ENCODE peak calls at places on chromosomes 16 and 17, in five cellular contexts. T is PC-3, K is HCT116, V is GM23248, E is SK-N-SH. O is an unnamed sample.

GRCh38 chr16:27149986-27150385 is 53.3 kb upstream of the KDM8 start:
- DNase-seq in T (no peak), K (no peak), V (no peak), E (no peak), O (no peak)

GRCh38 chr17:75684924-75685323 is 17.8 kb downstream of the SAP30BP start:
- DNase-seq in T (peak), K (no peak), V (peak), E (no peak), O (peak)

GRCh38 chr17:28335959-28336871 is 654 bp downstream of the TNFAIP1 start:
- DNase-seq in T (peak), K (peak), V (peak), E (peak), O (peak)

GRCh38 chr17:75516619-75517276 is 420 bp downstream of the TSEN54 start:
- DNase-seq in T (peak), K (no peak), V (peak), E (no peak), O (peak)

GRCh38 chr16:3065069-3065741 is at the start of gene IL32:
- DNase-seq in T (peak), K (no peak), V (peak), E (no peak), O (peak)

GRCh38 chr16:67951485-67951884 is 7.6 kb upstream of the LCAT start:
- DNase-seq in T (no peak), K (no peak), V (no peak), E (no peak), O (no peak)

GRCh38 chr17:66965801-66966528 is 1.5 kb downstream of the CACNG4 start:
- DNase-seq in T (peak), K (no peak), V (no peak), E (no peak), O (peak)

GRCh38 chr17:64331366-64331765 is 59.3 kb downstream of the PECAM1 start:
- DNase-seq in T (no peak), K (no peak), V (no peak), E (no peak), O (no peak)

GRCh38 chr16:49529646-49530045 is 156.0 kb downstream of the C16orf78 start:
- DNase-seq in T (no peak), K (no peak), V (no peak), E (no peak), O (no peak)

GRCh38 chr17:48215583-48216139 is 108.1 kb downstream of the SNX11 start:
- DNase-seq in T (peak), K (peak), V (peak), E (peak), O (peak)

GRCh38 chr16:49158029-49158642 is 123.5 kb downstream of the CBLN1 start:
- DNase-seq in T (peak), K (peak), V (peak), E (no peak), O (peak)

GRCh38 chr16:69563605-69564580 is 1.9 kb upstream of the NFAT5 start:
- DNase-seq in T (peak), K (no peak), V (peak), E (no peak), O (peak)

GRCh38 chr16:69093974-69094373 is 11.5 kb upstream of the HAS3 start:
- DNase-seq in T (no peak), K (no peak), V (no peak), E (no peak), O (no peak)

GRCh38 chr17:2780931-2781454 is 15.2 kb upstream of the RAP1GAP2 start:
- DNase-seq in T (no peak), K (no peak), V (no peak), E (no peak), O (no peak)

GRCh38 chr17:35973333-35974260 is 7.7 kb downstream of the CCL16 start:
- DNase-seq in T (peak), K (no peak), V (peak), E (no peak), O (peak)

GRCh38 chr16:19307587-19308241 is 22.2 kb downstream of the CLEC19A start:
- DNase-seq in T (no peak), K (no peak), V (no peak), E (no peak), O (no peak)

GRCh38 chr16:50616883-50617629 is 64.1 kb downstream of the SNX20 start:
- DNase-seq in T (no peak), K (no peak), V (no peak), E (no peak), O (no peak)

GRCh38 chr16:72332926-72333325 is 161.0 kb upstream of the PMFBP1 start:
- DNase-seq in T (no peak), K (no peak), V (no peak), E (no peak), O (no peak)

GRCh38 chr16:69567031-69567680 is 1.4 kb downstream of the NFAT5 start:
- DNase-seq in T (peak), K (no peak), V (peak), E (peak), O (peak)

GRCh38 chr17:80103061-80103481 is 1.7 kb downstream of the GAA start:
- DNase-seq in T (no peak), K (no peak), V (no peak), E (no peak), O (no peak)

GRCh38 chr17:80529104-80529903 is 15.3 kb upstream of the RPTOR start:
- DNase-seq in T (no peak), K (no peak), V (no peak), E (peak), O (no peak)

GRCh38 chr17:2101448-2102257 is 46.8 kb downstream of the HIC1 start:
- DNase-seq in T (peak), K (peak), V (no peak), E (no peak), O (no peak)

GRCh38 chr16:68685685-68686478 is 40.8 kb downstream of the CDH3 start:
- DNase-seq in T (peak), K (no peak), V (no peak), E (no peak), O (no peak)

GRCh38 chr16:77885596-77886295 is 97.4 kb downstream of the VAT1L start:
- DNase-seq in T (no peak), K (no peak), V (peak), E (no peak), O (no peak)

GRCh38 chr17:37781451-37781850 is 36.6 kb upstream of the HNF1B start:
- DNase-seq in T (no peak), K (no peak), V (no peak), E (no peak), O (no peak)

GRCh38 chr17:13306310-13306962 is 288.6 kb upstream of the ELAC2 start:
- DNase-seq in T (peak), K (peak), V (peak), E (peak), O (peak)

GRCh38 chr17:49371178-49371834 is 9.3 kb upstream of the ZNF652 start:
- DNase-seq in T (no peak), K (no peak), V (no peak), E (no peak), O (no peak)

GRCh38 chr16:81424761-81425160 is 19.8 kb upstream of the CMIP start:
- DNase-seq in T (peak), K (no peak), V (no peak), E (no peak), O (no peak)

GRCh38 chr17:60392845-60393702 is 1.1 kb upstream of the USP32 start:
- DNase-seq in T (peak), K (peak), V (peak), E (peak), O (peak)

GRCh38 chr16:2235234-2235651 is 1.0 kb upstream of the DNASE1L2 start:
- DNase-seq in T (no peak), K (no peak), V (no peak), E (peak), O (no peak)

GRCh38 chr16:15644306-15644961 is 1.5 kb upstream of the MARF1 start:
- DNase-seq in T (peak), K (peak), V (peak), E (peak), O (peak)

GRCh38 chr17:39084558-39084957 is 66.9 kb downstream of the PLXDC1 start:
- DNase-seq in T (no peak), K (no peak), V (no peak), E (peak), O (no peak)

GRCh38 chr17:78231991-78232759 is 744 bp downstream of the TMEM235 start:
- DNase-seq in T (no peak), K (no peak), V (peak), E (peak), O (peak)

GRCh38 chr16:22161999-22162657 is at the start of gene SDR42E2:
- DNase-seq in T (no peak), K (no peak), V (no peak), E (peak), O (peak)

GRCh38 chr17:9138161-9138717 is 116.9 kb downstream of the NTN1 start:
- DNase-seq in T (no peak), K (no peak), V (no peak), E (no peak), O (no peak)

GRCh38 chr16:89921131-89921698 is 1.9 kb upstream of the TUBB3 start:
- DNase-seq in T (no peak), K (no peak), V (peak), E (no peak), O (no peak)

DNA sequence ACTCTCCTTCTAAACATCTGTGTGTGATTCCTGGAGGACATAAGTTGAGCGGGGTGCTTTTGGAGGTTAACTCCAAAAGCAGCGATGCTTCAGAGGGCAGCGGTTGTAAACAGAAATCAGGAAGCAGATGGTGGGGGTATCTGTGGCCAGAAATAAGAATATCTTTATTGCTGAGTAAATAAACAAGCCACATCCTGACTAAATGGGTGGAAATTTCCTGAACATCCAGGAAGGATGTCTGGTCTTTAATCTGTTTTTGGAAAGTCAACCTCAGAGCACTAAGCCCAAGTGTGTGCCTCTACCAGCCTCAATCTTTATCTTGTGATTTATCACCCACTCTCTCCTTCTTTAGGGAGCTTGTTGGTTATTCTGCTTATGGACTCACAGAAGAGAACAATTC is 123.3 kb downstream of the CDH13 start:
- DNase-seq in T (no peak), K (no peak), V (no peak), E (no peak), O (no peak)
- H3K4me3 ChIP-seq in T (no peak), K (no peak), V (no peak), E (no peak), O (no peak)

GRCh38 chr17:50459756-50460155 is 8.9 kb downstream of the CHAD start:
- DNase-seq in T (no peak), K (no peak), V (peak), E (no peak), O (no peak)
- TF ChIP-seq EZH2phosphoT487 in T (no peak), K (no peak), V (no peak), E (no peak), O (no peak)

GRCh38 chr16:799948-800833 is at the start of gene GNG13:
- DNase-seq in T (no peak), K (no peak), V (peak), E (peak), O (no peak)
- H3K4me3 ChIP-seq in T (peak), K (peak), V (no peak), E (peak), O (no peak)

GRCh38 chr17:74133726-74134125 is 69.8 kb upstream of the RPL38 start:
- DNase-seq in T (no peak), K (no peak), V (no peak), E (no peak), O (no peak)
- TF ChIP-seq EZH2phosphoT487 in T (no peak), K (no peak), V (no peak), E (no peak), O (no peak)

DNA sequence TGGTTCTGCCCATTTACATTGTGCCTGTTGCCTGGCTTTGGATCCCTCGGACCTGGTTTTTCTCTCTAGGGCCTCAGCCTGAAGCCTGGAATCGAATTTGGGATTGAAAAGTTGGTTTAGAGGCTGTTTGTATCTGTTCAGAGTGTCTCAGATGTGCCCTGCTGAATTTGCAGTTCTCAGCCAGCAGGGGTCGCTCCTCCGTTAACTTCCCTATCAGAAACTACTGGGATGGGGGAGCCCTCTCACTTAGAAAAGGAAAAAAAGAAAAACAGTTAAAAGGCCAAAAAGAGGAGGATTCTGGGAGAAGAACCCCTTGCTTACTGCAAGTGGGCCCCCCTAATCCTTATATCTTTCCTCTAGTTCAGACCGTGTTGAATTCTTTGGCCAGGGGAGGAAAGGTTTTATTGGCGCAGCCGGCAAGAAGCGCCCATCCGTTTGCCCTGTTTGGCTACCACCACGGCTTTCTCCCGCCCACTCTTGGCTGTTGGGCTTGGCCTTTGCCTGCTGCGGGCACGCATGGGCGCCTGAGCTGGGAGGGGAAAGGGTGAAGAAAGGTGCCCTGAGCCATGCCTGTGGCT is 8.7 kb downstream of the FZD2 start:
- DNase-seq in T (peak), K (no peak), V (no peak), E (no peak), O (no peak)
- H3K4me3 ChIP-seq in T (no peak), K (no peak), V (no peak), E (no peak), O (no peak)

GRCh38 chr16:57530104-57530522 is 6.3 kb downstream of the CCDC102A start:
- DNase-seq in T (peak), K (no peak), V (peak), E (peak), O (peak)

GRCh38 chr16:57528499-57529323 is 7.7 kb downstream of the CCDC102A start:
- DNase-seq in T (no peak), K (no peak), V (no peak), E (peak), O (peak)

GRCh38 chr16:57531253-57531575 is 5.2 kb downstream of the CCDC102A start:
- DNase-seq in T (no peak), K (no peak), V (no peak), E (peak), O (no peak)

GRCh38 chr16:57530531-57531252 is 5.7 kb downstream of the CCDC102A start:
- DNase-seq in T (no peak), K (no peak), V (no peak), E (peak), O (no peak)

DNA sequence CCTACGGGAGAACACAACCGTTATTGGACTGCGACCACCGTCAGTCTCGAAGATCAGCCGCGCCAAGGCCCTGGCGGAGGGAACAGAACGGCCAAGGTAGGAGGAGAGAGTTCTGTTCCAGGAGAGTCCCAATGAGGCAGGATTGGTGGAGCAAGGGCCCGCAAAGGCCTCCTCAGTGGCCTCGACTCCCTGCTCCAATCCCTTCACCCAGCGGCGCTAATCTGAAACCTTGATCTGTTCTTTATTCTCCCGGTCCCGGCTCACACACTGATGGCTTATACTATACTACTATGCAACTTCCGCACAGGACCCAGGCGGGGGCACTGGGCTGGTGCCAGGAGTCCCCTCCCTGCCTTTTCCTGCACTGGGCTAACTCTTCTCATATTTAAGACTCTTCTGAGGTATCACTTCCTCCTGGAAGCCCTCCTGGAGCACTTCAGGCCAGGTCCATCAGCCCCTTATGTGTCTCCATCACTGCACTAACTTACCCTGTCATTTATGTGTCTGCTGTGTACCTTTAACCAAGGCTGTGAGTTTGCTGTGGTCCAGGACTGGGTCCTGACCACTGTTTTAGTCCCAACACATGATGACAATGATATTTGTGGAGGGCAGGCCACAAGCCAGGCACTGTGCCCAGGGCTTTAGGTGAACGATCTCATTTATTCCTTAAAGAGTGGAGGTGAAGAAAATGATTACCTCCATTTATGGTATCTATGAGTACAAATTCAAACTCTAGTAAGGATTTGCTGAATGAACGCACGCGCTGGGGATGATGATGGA is 6.9 kb downstream of the CCDC102A start:
- DNase-seq in T (no peak), K (no peak), V (no peak), E (peak), O (no peak)
- TF ChIP-seq EZH2phosphoT487 in T (no peak), K (no peak), V (no peak), E (no peak), O (no peak)